ENCODE peak calls at places on chromosome 17, in eight cellular contexts. K, G, C, N, S, O, T and H are unnamed samples.

GRCh38 chr17:71237903-71238538 is 882.8 kb upstream of the SOX9 start:
- DNase-seq in G (peak; percentile 36), N (no peak), S (no peak), T (no peak), C (no peak), K (no peak), O (no peak), H (peak; percentile 73)

GRCh38 chr17:56786989-56787482 is 46.7 kb downstream of the C17orf67 start:
- DNase-seq in T (no peak), S (no peak), K (peak; percentile 57), O (peak; percentile 14), G (peak; percentile 74), C (no peak), N (no peak), H (peak; percentile 95)

GRCh38 chr17:67555855-67556254 is 161.9 kb upstream of the NOL11 start:
- DNase-seq in G (no peak), O (no peak), T (no peak), S (no peak), K (no peak), N (no peak), C (no peak), H (no peak)

GRCh38 chr17:58658804-58659713 is 32.8 kb downstream of the TEX14 start:
- DNase-seq in O (peak; percentile 83), T (peak; percentile 89), K (peak; percentile 77), N (peak; percentile 82), G (peak; percentile 99), S (peak; percentile 84), C (peak; percentile 54), H (peak; percentile 99)

GRCh38 chr17:36675786-36676185 is 74.4 kb downstream of the MRM1 start:
- DNase-seq in T (no peak), K (no peak), G (no peak), N (no peak), S (no peak), C (no peak), O (no peak), H (no peak)

GRCh38 chr17:353213-353837 is 718 bp upstream of the RPH3AL start:
- DNase-seq in C (no peak), G (no peak), N (no peak), O (no peak), K (no peak), T (no peak), S (no peak), H (no peak)

GRCh38 chr17:28181568-28181967 is 137.4 kb upstream of the TMEM97 start:
- DNase-seq in O (no peak), G (no peak), C (no peak), N (no peak), S (no peak), K (no peak), T (no peak), H (no peak)

GRCh38 chr17:16363749-16364536 is 10.7 kb upstream of the CENPV start:
- DNase-seq in O (peak; percentile 45), G (peak; percentile 84), N (peak; percentile 78), K (no peak), C (peak; percentile 70), S (peak; percentile 56), T (peak; percentile 94), H (peak; percentile 81)

GRCh38 chr17:36921131-36921851 is 16.0 kb upstream of the LHX1 start:
- DNase-seq in G (peak; percentile 58), T (peak; percentile 55), N (no peak), K (no peak), O (no peak), C (no peak), S (no peak), H (peak; percentile 80)

GRCh38 chr17:66420961-66421371 is 118.6 kb downstream of the PRKCA start:
- DNase-seq in K (no peak), N (peak; percentile 26), G (peak; percentile 91), O (no peak), T (no peak), C (no peak), S (no peak), H (no peak)

GRCh38 chr17:30854146-30854545 is 22.4 kb downstream of the ATAD5 start:
- DNase-seq in T (no peak), C (no peak), N (no peak), O (no peak), S (no peak), K (no peak), G (no peak), H (no peak)
- H3K4me3 ChIP-seq in T (no peak overlapping the region), C (no peak overlapping the region), N (no peak overlapping the region), O (no peak overlapping the region), S (no peak overlapping the region), K (no peak overlapping the region), G (no peak overlapping the region), H (no peak overlapping the region)

GRCh38 chr17:1455291-1455747 is 713 bp downstream of the CRK start:
- DNase-seq in G (peak; percentile 78), T (peak; percentile 82), S (peak; percentile 74), N (peak; percentile 66), O (peak; percentile 63), K (peak; percentile 71), C (peak; percentile 81), H (peak; percentile 72)
- TF ChIP-seq CTCF in G (peak; percentile 83), T (peak; percentile 55), S (peak; percentile 57), N (peak; percentile 62), O (peak; percentile 68), K (peak; percentile 67), C (peak; percentile 62), H (peak; percentile 71)

GRCh38 chr17:64709481-64709880 is 47.4 kb upstream of the SMURF2 start:
- DNase-seq in T (no peak), K (no peak), C (no peak), S (no peak), G (no peak), N (no peak), O (no peak), H (no peak)
- H3K4me3 ChIP-seq in T (no peak overlapping the region), K (no peak overlapping the region), C (no peak overlapping the region), S (no peak overlapping the region), G (no peak overlapping the region), N (no peak overlapping the region), O (no peak overlapping the region), H (no peak overlapping the region)

GRCh38 chr17:78458091-78458490 is 79.6 kb downstream of the PGS1 start:
- DNase-seq in T (no peak), C (no peak), N (no peak), G (no peak), O (no peak), K (no peak), S (no peak), H (no peak)
- TF ChIP-seq CTCF in T (no peak), C (no peak), N (no peak), G (no peak), O (no peak), K (no peak), S (no peak), H (no peak)

DNA sequence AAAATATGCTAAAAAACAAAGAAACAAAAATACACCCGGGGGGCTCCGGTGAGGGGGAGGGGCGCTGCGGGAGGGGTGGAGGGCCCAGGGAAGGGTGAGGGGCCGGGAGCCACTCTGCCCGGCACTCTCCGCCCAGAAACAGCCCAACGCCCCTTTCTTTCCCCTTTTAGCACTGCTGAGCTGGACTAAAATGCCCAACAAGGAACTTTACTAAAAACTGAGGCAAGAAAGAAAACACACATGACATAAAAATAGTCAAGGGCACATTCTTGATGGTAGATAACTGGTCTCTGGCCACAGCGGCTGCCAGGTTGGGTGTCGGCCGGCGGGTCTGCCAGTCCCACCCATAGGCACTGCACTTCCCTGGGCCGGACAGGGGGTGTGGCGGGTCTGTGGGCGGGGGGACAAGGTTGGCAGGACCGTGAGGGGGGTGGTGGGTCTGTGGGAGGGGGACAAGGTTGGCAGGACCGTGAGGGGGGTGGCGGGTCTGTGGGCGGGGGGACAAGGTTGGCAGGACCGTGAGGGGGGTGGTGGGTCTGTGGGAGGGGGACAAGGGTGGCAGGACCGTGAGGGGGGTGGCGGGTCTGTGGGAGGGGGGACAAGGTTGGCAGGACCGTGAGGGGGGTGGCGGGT is 20.9 kb downstream of the METRNL start:
- DNase-seq in S (no peak), O (no peak), T (no peak), G (peak; percentile 59), C (peak; percentile 54), N (no peak), K (no peak), H (peak; percentile 26)
- H3K4me3 ChIP-seq in S (peak overlapping the region; percentile 39), O (no peak overlapping the region), T (no peak overlapping the region), G (no peak overlapping the region), C (peak overlapping the region; percentile 29), N (no peak overlapping the region), K (peak overlapping the region; percentile 32), H (no peak overlapping the region)

GRCh38 chr17:40906613-40907012 is 21.6 kb upstream of the KRT20 start:
- DNase-seq in N (no peak), C (no peak), K (no peak), T (no peak), G (no peak), O (no peak), S (no peak), H (no peak)
- TF ChIP-seq CTCF in N (no peak), C (no peak), K (no peak), T (no peak), G (no peak), O (no peak), S (no peak), H (no peak)

GRCh38 chr17:79812206-79812968 is 15.5 kb upstream of the CBX8 start:
- DNase-seq in S (no peak), C (no peak), N (no peak), T (no peak), G (no peak), O (no peak), K (no peak), H (no peak)
- H3K4me3 ChIP-seq in S (peak overlapping the region; percentile 36), C (peak overlapping the region; percentile 26), N (no peak overlapping the region), T (peak overlapping the region; percentile 41), G (peak overlapping the region; percentile 17), O (peak overlapping the region; percentile 47), K (peak overlapping the region; percentile 46), H (peak overlapping the region; percentile 29)

GRCh38 chr17:46061435-46061834 is 62.4 kb downstream of the STH start:
- DNase-seq in O (no peak), K (no peak), T (peak; percentile 68), N (no peak), S (no peak), C (no peak), G (peak; percentile 38), H (peak; percentile 52)
- TF ChIP-seq CTCF in O (no peak), K (peak; percentile 23), T (peak; percentile 57), N (no peak), S (peak; percentile 52), C (no peak), G (peak; percentile 39), H (peak; percentile 43)

DNA sequence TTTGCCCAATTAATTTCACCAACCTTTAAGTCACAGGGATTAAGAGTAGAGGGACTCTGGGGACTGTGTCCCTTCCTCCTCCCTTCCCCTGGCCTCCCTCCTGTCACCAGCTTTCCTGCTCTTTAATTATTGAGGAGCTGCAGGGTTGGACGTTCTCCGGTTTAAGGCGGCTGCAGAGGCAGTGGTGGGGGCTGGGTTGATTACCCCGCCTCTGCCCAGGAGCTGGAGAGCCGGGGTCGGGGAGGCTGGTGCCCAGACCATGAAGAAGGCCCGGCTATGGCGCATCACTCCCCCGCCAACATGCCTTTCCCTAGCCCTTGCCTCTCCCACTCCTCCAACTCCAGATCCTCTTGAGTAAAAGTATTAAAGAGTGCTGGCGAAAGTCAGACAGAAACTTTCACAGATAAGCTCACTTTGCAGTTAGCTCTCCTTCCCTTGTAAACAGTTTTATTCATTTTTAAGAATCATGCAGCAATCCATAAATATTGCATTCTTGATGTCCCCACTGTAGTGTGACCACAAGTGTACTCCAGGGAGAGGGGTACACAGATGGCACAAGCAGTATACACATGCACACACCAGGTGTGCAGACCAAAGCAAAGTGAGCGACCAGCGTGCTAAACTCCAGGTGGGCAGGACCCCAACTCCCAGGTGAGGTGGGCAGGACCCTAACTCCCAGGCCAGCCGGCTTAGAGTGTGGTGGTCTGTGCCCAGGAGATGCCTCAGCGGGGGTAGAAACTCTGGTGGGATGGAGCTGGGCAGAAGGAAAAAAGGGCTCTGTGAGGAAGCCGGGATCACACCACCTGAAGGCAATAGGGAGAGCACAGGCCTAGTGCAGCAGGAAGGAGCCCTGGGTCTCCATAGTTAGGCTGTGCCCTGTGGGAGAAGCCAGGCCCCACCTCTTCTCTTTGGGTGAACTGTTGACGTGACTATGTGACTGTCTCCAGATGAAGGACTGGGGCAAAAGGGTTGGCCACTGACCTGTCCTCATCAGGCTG is 1.3 kb upstream of the FOXJ1 start:
- DNase-seq in S (no peak), O (no peak), C (peak; percentile 40), T (peak; percentile 40), K (no peak), G (no peak), N (no peak), H (no peak)
- H3K4me3 ChIP-seq in S (no peak overlapping the region), O (no peak overlapping the region), C (no peak overlapping the region), T (peak overlapping the region; percentile 85), K (no peak overlapping the region), G (no peak overlapping the region), N (no peak overlapping the region), H (no peak overlapping the region)